ENCODE peak calls at places on chromosome X, in six cellular contexts. E is gastrocnemius medialis, N is B cell, P is HCEC 1CT, O is amniotic epithelial cell, S is aorta. W is an unnamed sample.

GRCh38 chrX:1911401-1912131 is 296.7 kb downstream of the ASMT start:
- DNase-seq in N (no peak), S (no peak), O (no peak), E (no peak), P (no peak), W (no peak)

GRCh38 chrX:154458116-154458953 is at the start of gene PLXNA3:
- DNase-seq in E (no peak), S (peak; percentile 85), P (peak; percentile 16), N (peak; percentile 84), O (no peak), W (peak; percentile 80)

GRCh38 chrX:129600981-129601424 is 53.8 kb downstream of the APLN start:
- DNase-seq in N (peak; percentile 37), E (no peak), S (no peak), P (peak; percentile 17), O (no peak), W (peak; percentile 26)

GRCh38 chrX:135264210-135264609 is 12.3 kb downstream of the ETDA start:
- DNase-seq in N (no peak), O (no peak), E (no peak), S (no peak), P (no peak), W (no peak)

GRCh38 chrX:134782796-134783195 is 124.5 kb upstream of the PLAC1 start:
- DNase-seq in O (peak; percentile 47), N (no peak), S (no peak), P (peak; percentile 25), E (no peak), W (no peak)

GRCh38 chrX:115709039-115709438 is 148.1 kb downstream of the PLS3 start:
- DNase-seq in N (no peak), E (no peak), S (no peak), O (no peak), P (no peak), W (no peak)

GRCh38 chrX:30702736-30703135 is 49.5 kb downstream of the GK start:
- DNase-seq in O (peak; percentile 87), P (peak; percentile 23), S (no peak), E (no peak), N (no peak), W (peak; percentile 52)

GRCh38 chrX:373641-374471 is 12.9 kb downstream of the PPP2R3B start:
- DNase-seq in N (peak; percentile 25), S (no peak), O (no peak), P (no peak), E (peak; percentile 39), W (peak; percentile 58)

GRCh38 chrX:131288738-131289511 is at the start of gene IGSF1:
- DNase-seq in E (no peak), P (no peak), O (no peak), N (no peak), S (no peak), W (no peak)

GRCh38 chrX:12885508-12885907 is 18.6 kb downstream of the TLR7 start:
- DNase-seq in O (no peak), E (no peak), S (no peak), P (no peak), N (no peak), W (no peak)

GRCh38 chrX:68692651-68693050 is 45.2 kb downstream of the STARD8 start:
- DNase-seq in S (no peak), N (no peak), E (no peak), O (peak; percentile 38), P (peak; percentile 34), W (peak; percentile 26)

GRCh38 chrX:53133400-53133799 is 39.5 kb downstream of the KANTR start:
- DNase-seq in N (no peak), O (no peak), P (no peak), S (no peak), E (no peak), W (no peak)

GRCh38 chrX:153694687-153695270 is 7.1 kb downstream of the SLC6A8 start:
- DNase-seq in P (no peak), N (no peak), O (no peak), E (no peak), S (no peak), W (no peak)

GRCh38 chrX:15576019-15576418 is 24.7 kb downstream of the ACE2 start:
- DNase-seq in N (no peak), E (no peak), S (no peak), O (no peak), P (no peak), W (no peak)

GRCh38 chrX:72280210-72280882 is 3.3 kb upstream of the RPS4X start:
- DNase-seq in S (no peak), P (peak; percentile 18), N (no peak), E (no peak), O (peak; percentile 52), W (no peak)

GRCh38 chrX:153649915-153650782 is 3.1 kb downstream of the DUSP9 start:
- DNase-seq in N (no peak), E (no peak), S (peak; percentile 17), O (no peak), P (no peak), W (no peak)

GRCh38 chrX:49910344-49910743 is 12.1 kb upstream of the CLCN5 start:
- DNase-seq in S (no peak), E (no peak), O (no peak), P (no peak), N (no peak), W (no peak)

GRCh38 chrX:40149286-40150175 is 51.8 kb upstream of the BCOR start:
- DNase-seq in P (no peak), E (no peak), N (no peak), S (no peak), O (no peak), W (no peak)

GRCh38 chrX:111020283-111020682 is 75.7 kb upstream of the PAK3 start:
- DNase-seq in N (no peak), E (no peak), P (no peak), O (peak; percentile 88), S (no peak), W (no peak)

GRCh38 chrX:156008915-156009314 is 11.4 kb downstream of the IL9R start:
- DNase-seq in E (no peak), P (no peak), S (no peak), N (peak; percentile 17), O (peak; percentile 15), W (no peak)

GRCh38 chrX:49187028-49187394 is 838 bp upstream of the PRICKLE3 start:
- DNase-seq in E (no peak), S (no peak), O (no peak), P (no peak), N (no peak), W (no peak)

GRCh38 chrX:107374116-107374515 is 75.3 kb upstream of the FRMPD3 start:
- DNase-seq in O (no peak), S (no peak), P (no peak), E (no peak), N (no peak), W (no peak)

GRCh38 chrX:30309139-30309571 is at the start of gene NR0B1:
- DNase-seq in O (no peak), E (no peak), P (no peak), N (no peak), S (peak; percentile 70), W (peak; percentile 11)

GRCh38 chrX:49165901-49166881 is 3.6 kb downstream of the MAGIX start:
- DNase-seq in E (peak; percentile 45), N (peak; percentile 79), O (peak; percentile 70), P (peak; percentile 72), S (peak; percentile 92), W (peak; percentile 54)

GRCh38 chrX:2150722-2151121 is 350.1 kb downstream of the DHRSX start:
- DNase-seq in P (no peak), N (no peak), O (no peak), S (no peak), E (no peak), W (no peak)

GRCh38 chrX:55196688-55197087 is 23.5 kb upstream of the PAGE5 start:
- DNase-seq in S (no peak), N (no peak), P (no peak), E (no peak), O (no peak), W (no peak)

W was measured in AG08396.